ENCODE peak calls at places on chromosomes 1 and 21, in six cellular contexts. S, I, K, J, A and X are unnamed samples.

GRCh38 chr1:234771642-234772344 is 161.8 kb upstream of the IRF2BP2 start:
- DNase-seq in S (no peak), I (no peak), K (no peak), J (no peak), A (no peak), X (no peak)

GRCh38 chr1:236416165-236416564 is 22.1 kb downstream of the EDARADD start:
- DNase-seq in S (peak; percentile 7), I (no peak), K (no peak), J (no peak), A (no peak), X (peak; percentile 10)

GRCh38 chr1:163174524-163175437 is 27.9 kb downstream of the RGS5 start:
- DNase-seq in S (peak; percentile 3), I (peak; percentile 71), K (peak; percentile 83), J (no peak), A (peak; percentile 28), X (peak; percentile 44)

GRCh38 chr1:217270121-217270520 is 360.8 kb downstream of the GPATCH2 start:
- DNase-seq in S (no peak), I (no peak), K (no peak), J (no peak), A (no peak), X (no peak)

GRCh38 chr1:111142358-111142975 is 2.4 kb downstream of the CEPT1 start:
- DNase-seq in S (no peak), I (no peak), K (no peak), J (no peak), A (no peak), X (no peak)

GRCh38 chr1:219399446-219399845 is 213.5 kb downstream of the ZC3H11B start:
- DNase-seq in S (no peak), I (no peak), K (no peak), J (no peak), A (no peak), X (no peak)

GRCh38 chr1:11013160-11013531 is 692 bp downstream of the TARDBP start:
- DNase-seq in S (no peak), I (no peak), K (no peak), J (no peak), A (no peak), X (no peak)

GRCh38 chr1:233079586-233079985 is 129.2 kb downstream of the NTPCR start:
- DNase-seq in S (no peak), I (no peak), K (no peak), J (no peak), A (no peak), X (no peak)

GRCh38 chr1:57576750-57577149 is 152.9 kb upstream of the DAB1 start:
- DNase-seq in S (no peak), I (no peak), K (no peak), J (no peak), A (no peak), X (no peak)

GRCh38 chr1:69706473-69706872 is 138.8 kb downstream of the LRRC7 start:
- DNase-seq in S (no peak), I (no peak), K (no peak), J (no peak), A (no peak), X (no peak)

GRCh38 chr1:193301746-193302145 is 115.3 kb upstream of the B3GALT2 start:
- DNase-seq in S (no peak), I (no peak), K (no peak), J (no peak), A (no peak), X (no peak)

GRCh38 chr1:66585002-66585401 is 51.0 kb downstream of the SGIP1 start:
- DNase-seq in S (no peak), I (no peak), K (no peak), J (no peak), A (no peak), X (no peak)

GRCh38 chr21:36841866-36842265 is 124.6 kb downstream of the HLCS start:
- DNase-seq in S (no peak), I (no peak), K (no peak), J (no peak), A (no peak), X (no peak)

GRCh38 chr1:214332950-214333798 is 52.2 kb downstream of the SMYD2 start:
- DNase-seq in S (peak; percentile 18), I (peak; percentile 58), K (no peak), J (peak; percentile 28), A (peak; percentile 29), X (peak; percentile 49)

GRCh38 chr1:93453911-93454310 is 6.0 kb downstream of the FNBP1L start:
- DNase-seq in S (no peak), I (peak; percentile 9), K (no peak), J (no peak), A (no peak), X (no peak)